ENCODE peak calls at places on chromosomes 7 and 10, in six cellular contexts. A, X, P, F, K and E are unnamed samples.

GRCh38 chr10:125037145-125037544 is 95.2 kb downstream of the ZRANB1 start:
- DNase-seq in A (peak), X (no peak), P (no peak), F (no peak), K (peak), E (no peak)

GRCh38 chr7:12550956-12551355 is 19.6 kb upstream of the SCIN start:
- DNase-seq in A (no peak), X (no peak), P (peak), F (no peak), K (no peak), E (no peak)

GRCh38 chr10:62681211-62681940 is 123.1 kb upstream of the ADO start:
- DNase-seq in A (no peak), X (peak), P (no peak), F (no peak), K (peak), E (peak)

GRCh38 chr10:71708897-71709882 is 10.4 kb downstream of the C10orf105 start:
- DNase-seq in A (no peak), X (no peak), P (no peak), F (no peak), K (no peak), E (no peak)

GRCh38 chr7:52639981-52640380 is 395.5 kb upstream of the POM121L12 start:
- DNase-seq in A (no peak), X (no peak), P (no peak), F (no peak), K (no peak), E (no peak)

GRCh38 chr10:43692051-43692825 is 43.6 kb upstream of the ZNF32 start:
- DNase-seq in A (peak), X (no peak), P (peak), F (no peak), K (peak), E (no peak)

GRCh38 chr10:43054593-43054992 is 22.3 kb upstream of the RET start:
- DNase-seq in A (no peak), X (no peak), P (no peak), F (no peak), K (no peak), E (no peak)

GRCh38 chr10:48661441-48661840 is 23.2 kb upstream of the WDFY4 start:
- DNase-seq in A (no peak), X (no peak), P (no peak), F (no peak), K (no peak), E (no peak)

GRCh38 chr7:114302858-114303257 is 111.8 kb upstream of the FOXP2 start:
- DNase-seq in A (no peak), X (no peak), P (no peak), F (no peak), K (no peak), E (no peak)

GRCh38 chr7:106108988-106109387 is 3.1 kb downstream of the SYPL1 start:
- DNase-seq in A (no peak), X (no peak), P (no peak), F (no peak), K (peak), E (no peak)

GRCh38 chr10:33008499-33009243 is 50.6 kb upstream of the ITGB1 start:
- DNase-seq in A (peak), X (peak), P (peak), F (no peak), K (peak), E (peak)

GRCh38 chr7:85094046-85094720 is 92.7 kb downstream of the SEMA3D start:
- DNase-seq in A (peak), X (no peak), P (no peak), F (peak), K (peak), E (no peak)

GRCh38 chr10:34504534-34504933 is 310.6 kb downstream of the PARD3 start:
- DNase-seq in A (peak), X (peak), P (no peak), F (no peak), K (peak), E (no peak)

GRCh38 chr10:79403441-79404230 is 41.8 kb downstream of the ZCCHC24 start:
- DNase-seq in A (no peak), X (no peak), P (no peak), F (no peak), K (peak), E (peak)

GRCh38 chr10:60237977-60238376 is 151.7 kb downstream of the ANK3 start:
- DNase-seq in A (peak), X (no peak), P (peak), F (no peak), K (peak), E (no peak)

GRCh38 chr7:153401795-153402720 is 642.5 kb downstream of the ACTR3B start:
- DNase-seq in A (no peak), X (no peak), P (no peak), F (no peak), K (no peak), E (no peak)

DNA sequence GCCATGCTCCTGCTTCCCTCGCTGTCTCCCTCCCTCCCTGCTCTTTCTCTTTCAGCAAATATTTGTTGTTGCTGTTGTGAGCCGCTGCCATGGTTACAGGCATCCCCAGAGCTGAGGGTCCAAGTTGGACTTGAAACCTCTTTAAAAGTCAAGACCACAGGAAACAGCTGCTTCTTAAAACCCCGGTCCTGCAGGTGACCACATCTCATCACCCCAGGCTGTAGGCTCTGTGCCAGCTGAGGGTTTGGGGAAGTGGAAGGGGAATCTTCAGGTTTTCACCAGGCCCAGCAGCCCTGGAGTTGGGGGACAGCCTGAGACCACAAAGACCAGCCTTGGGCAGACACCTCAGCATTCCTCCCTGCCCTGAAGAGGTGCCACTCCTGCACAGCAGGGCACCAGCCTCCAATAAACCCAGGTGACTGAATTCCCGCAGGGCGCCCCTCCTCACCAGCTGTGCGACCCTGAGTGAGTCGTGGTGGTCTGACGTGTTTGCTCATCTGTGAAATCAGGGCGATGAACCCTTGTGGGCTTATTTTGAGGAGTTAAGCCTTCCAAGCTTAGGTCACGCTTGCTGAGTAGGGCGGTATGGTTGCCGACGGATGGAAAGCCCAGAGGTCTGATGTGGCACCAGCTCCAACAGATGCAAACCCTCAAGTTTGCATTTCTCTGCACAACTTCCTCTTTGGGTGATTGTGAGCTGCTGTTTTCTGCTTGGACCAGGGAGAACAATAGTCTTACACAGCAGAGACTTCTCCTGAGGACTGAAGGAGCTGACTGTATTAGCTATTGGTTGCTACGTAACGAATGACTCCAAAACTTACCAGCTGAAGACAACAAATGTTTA is 24.8 kb downstream of the NPTX2 start:
- DNase-seq in A (no peak), X (no peak), P (no peak), F (no peak), K (peak), E (no peak)
- H3K4me3 ChIP-seq in A (no peak), X (no peak), P (no peak), F (no peak), K (no peak), E (no peak)

GRCh38 chr7:109926738-109927137 is 1164.2 kb upstream of the LRRN3 start:
- DNase-seq in A (no peak), X (no peak), P (no peak), F (no peak), K (no peak), E (no peak)
- H3K4me3 ChIP-seq in A (no peak), X (no peak), P (no peak), F (no peak), K (no peak), E (no peak)

GRCh38 chr7:42292991-42293521 is 56.0 kb upstream of the GLI3 start:
- DNase-seq in A (no peak), X (peak), P (no peak), F (no peak), K (no peak), E (no peak)
- H3K4me3 ChIP-seq in A (no peak), X (no peak), P (no peak), F (no peak), K (no peak), E (no peak)

DNA sequence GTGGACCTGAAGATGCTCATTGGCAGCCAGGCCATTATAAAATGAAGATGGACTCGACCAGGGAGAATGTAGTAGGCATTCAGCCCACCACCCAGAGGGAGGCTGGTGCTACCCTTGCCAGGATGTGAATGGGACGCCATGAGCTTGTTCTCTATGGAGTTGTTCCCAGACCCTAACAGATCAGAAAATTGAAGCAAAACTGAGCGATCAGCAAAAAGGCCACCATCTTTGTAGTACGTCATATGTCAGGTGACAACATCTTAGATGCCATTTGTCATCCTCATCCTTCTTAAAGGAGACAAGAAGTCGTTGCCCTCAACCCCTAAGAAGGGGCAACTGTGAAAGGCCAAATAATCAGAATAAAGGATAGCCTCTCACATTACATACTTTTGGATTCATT is 61.7 kb downstream of the DOCK1 start:
- DNase-seq in A (no peak), X (no peak), P (no peak), F (no peak), K (no peak), E (no peak)
- H3K4me3 ChIP-seq in A (no peak), X (no peak), P (no peak), F (no peak), K (no peak), E (no peak)